ENCODE peak calls at places on chromosomes 16 and 17, in four cellular contexts. S is EL, L is fibroblast of lung, F is WERI-Rb-1. C is an unnamed sample.
A peak's percentile ranks its signal among the peaks of the same experiment; 100 is the strongest.

GRCh38 chr16:57698812-57699405 is 4.3 kb downstream of the DRC7 start:
- DNase-seq in F (no peak), L (no peak), S (no peak), C (no peak)

GRCh38 chr16:30637952-30638351 is 12.8 kb upstream of the PRR14 start:
- DNase-seq in F (peak; percentile 36), S (peak; percentile 65), L (peak; percentile 32), C (peak; percentile 68)

GRCh38 chr17:46736100-46736499 is 82.4 kb downstream of the WNT3 start:
- DNase-seq in L (no peak), F (peak; percentile 29), S (no peak), C (no peak)

GRCh38 chr17:40290629-40291296 is 3.1 kb downstream of the CDC6 start:
- DNase-seq in S (peak; percentile 85), L (peak; percentile 84), F (peak; percentile 70), C (peak; percentile 93)

GRCh38 chr16:30108059-30108855 is 5.1 kb downstream of the GDPD3 start:
- DNase-seq in L (no peak), F (no peak), S (no peak), C (no peak)

GRCh38 chr17:19461139-19461538 is 50.1 kb downstream of the RNF112 start:
- DNase-seq in L (no peak), F (no peak), S (no peak), C (no peak)

GRCh38 chr16:19696961-19697360 is 21.1 kb downstream of the KNOP1 start:
- DNase-seq in F (no peak), L (no peak), S (no peak), C (no peak)

GRCh38 chr16:73565263-73565662 is 517.3 kb upstream of the ZFHX3 start:
- DNase-seq in S (peak; percentile 5), F (no peak), L (no peak), C (no peak)

GRCh38 chr16:31072540-31073072 is 1.4 kb downstream of the ZNF668 start:
- DNase-seq in L (peak; percentile 57), S (peak; percentile 47), F (no peak), C (peak; percentile 64)

GRCh38 chr17:56899403-56899802 is 14.4 kb downstream of the TRIM25 start:
- DNase-seq in S (no peak), L (no peak), F (no peak), C (no peak)

GRCh38 chr16:66058181-66058580 is 308.3 kb upstream of the CDH5 start:
- DNase-seq in L (peak; percentile 82), F (no peak), S (peak; percentile 37), C (peak; percentile 64)

GRCh38 chr17:83035722-83036121 is 43.7 kb upstream of the METRNL start:
- DNase-seq in F (no peak), L (no peak), S (no peak), C (no peak)

GRCh38 chr17:41615454-41615853 is 2.9 kb upstream of the KRT16 start:
- DNase-seq in L (peak; percentile 6), S (no peak), F (no peak), C (no peak)

GRCh38 chr16:29678691-29679267 is at the start of gene QPRT:
- DNase-seq in S (peak; percentile 62), F (peak; percentile 93), L (peak; percentile 37), C (peak; percentile 67)

GRCh38 chr17:37081287-37081686 is 132.5 kb downstream of the AATF start:
- DNase-seq in F (no peak), L (no peak), S (no peak), C (no peak)

GRCh38 chr16:72649254-72649944 is 398.5 kb downstream of the ZFHX3 start:
- DNase-seq in S (no peak), F (no peak), L (no peak), C (no peak)

GRCh38 chr17:9805769-9806168 is 14.4 kb upstream of the DHRS7C start:
- DNase-seq in S (no peak), F (no peak), L (no peak), C (no peak)

GRCh38 chr16:76268824-76269223 is 8.4 kb upstream of the CNTNAP4 start:
- DNase-seq in F (no peak), L (no peak), S (no peak), C (no peak)

GRCh38 chr17:59329558-59330313 is 1.7 kb upstream of the YPEL2 start:
- DNase-seq in S (peak; percentile 81), L (peak; percentile 74), F (peak; percentile 76), C (peak; percentile 81)

GRCh38 chr16:21301168-21301894 is 23.2 kb upstream of the CRYM start:
- DNase-seq in S (peak; percentile 78), L (peak; percentile 65), F (peak; percentile 91), C (peak; percentile 74)

GRCh38 chr16:17555176-17555575 is 84.4 kb upstream of the XYLT1 start:
- DNase-seq in L (peak; percentile 95), S (peak; percentile 96), F (no peak), C (peak; percentile 86)

GRCh38 chr16:59067207-59067606 is 333.1 kb upstream of the GOT2 start:
- DNase-seq in S (peak; percentile 49), L (peak; percentile 21), F (no peak), C (no peak)